ENCODE peak calls at places on chromosome 10, in nine cellular contexts. Z is MM.1S, M is pancreas, E is RWPE2, N is mammary epithelial cell, Q is lower lobe of right lung, L is osteoblast, W is fibroblast of lung, H is stomach. G is an unnamed sample. For H3K4me1, the result is how much of the 10 kb centered on the place peaks cover.

GRCh38 chr10:2972216-2972615 is 95.1 kb upstream of the PFKP start:
- DNase-seq in M (no peak), Z (no peak), N (no peak), W (no peak), H (no peak), E (no peak), Q (no peak), L (no peak), G (no peak)

GRCh38 chr10:87861566-87861952 is 1.8 kb downstream of the KLLN start:
- DNase-seq in N (peak), W (peak), M (peak), H (peak), L (peak), Q (peak), Z (peak), E (peak), G (peak)

GRCh38 chr10:98676895-98677294 is 230.2 kb upstream of the HPS1 start:
- DNase-seq in Z (no peak), H (no peak), L (no peak), E (no peak), Q (no peak), N (no peak), M (no peak), W (no peak), G (no peak)

GRCh38 chr10:4766449-4766848 is 59.6 kb upstream of the AKR1E2 start:
- DNase-seq in H (no peak), W (peak), E (no peak), M (no peak), L (no peak), N (peak), Q (no peak), Z (no peak), G (no peak)

GRCh38 chr10:17386616-17387075 is 67.7 kb downstream of the ST8SIA6 start:
- DNase-seq in N (no peak), L (peak), Z (no peak), Q (no peak), E (no peak), M (no peak), H (no peak), W (peak), G (no peak)

GRCh38 chr10:112689327-112689726 is 242.3 kb downstream of the VTI1A start:
- DNase-seq in N (peak), Z (no peak), Q (no peak), W (peak), M (no peak), H (no peak), E (no peak), L (no peak), G (peak)

GRCh38 chr10:15453921-15454320 is 82.8 kb upstream of the FAM171A1 start:
- DNase-seq in E (no peak), N (no peak), Q (no peak), L (no peak), H (no peak), Z (no peak), W (no peak), M (no peak), G (no peak)

GRCh38 chr10:76284351-76284750 is 852.9 kb downstream of the LRMDA start:
- DNase-seq in Z (no peak), W (no peak), L (no peak), Q (no peak), H (no peak), E (no peak), M (no peak), N (no peak), G (no peak)

GRCh38 chr10:21518629-21519321 is 6.7 kb downstream of the SKIDA1 start:
- DNase-seq in Z (no peak), W (peak), H (no peak), L (peak), M (no peak), E (no peak), N (peak), Q (peak), G (no peak)

GRCh38 chr10:69088471-69088769 is 517 bp downstream of the SRGN start:
- DNase-seq in H (no peak), N (no peak), W (no peak), E (no peak), M (no peak), L (no peak), Z (peak), Q (no peak), G (no peak)

GRCh38 chr10:71372882-71373495 is 23.7 kb upstream of the CDH23 start:
- DNase-seq in Z (peak), N (no peak), W (no peak), M (no peak), L (no peak), Q (no peak), E (no peak), H (no peak), G (no peak)

DNA sequence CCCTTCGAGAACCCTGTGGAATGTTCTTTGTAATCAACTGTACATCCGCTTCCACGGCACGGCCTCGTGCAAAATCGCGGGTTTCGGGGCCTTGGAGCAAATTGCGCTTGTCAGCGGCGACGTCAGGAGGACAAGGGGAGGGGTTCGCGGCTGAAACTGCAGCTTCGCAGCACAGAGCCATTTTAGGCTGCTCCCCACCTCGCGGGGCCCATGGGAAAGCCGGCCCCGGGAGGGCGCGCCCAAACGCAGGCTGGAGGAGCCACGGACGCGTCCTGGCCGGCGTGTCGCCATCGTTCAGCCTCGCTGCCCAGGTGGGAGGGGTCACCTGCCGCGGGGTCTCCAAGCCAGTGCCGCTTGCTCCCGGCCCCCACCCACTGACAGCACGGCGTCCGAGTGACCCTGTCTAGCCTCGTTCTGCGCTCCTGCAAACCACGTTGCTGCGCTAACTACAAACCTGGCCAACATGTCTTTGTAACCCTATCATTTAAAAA is 2.8 kb downstream of the SFMBT2 start:
- DNase-seq in N (no peak), Q (peak), M (peak), H (no peak), W (peak), Z (no peak), L (no peak), E (no peak), G (no peak)
- TF ChIP-seq CTCF in N (no peak), Q (no peak), M (no peak), H (no peak), W (no peak), Z (no peak), L (no peak), E (no peak), G (no peak)

DNA sequence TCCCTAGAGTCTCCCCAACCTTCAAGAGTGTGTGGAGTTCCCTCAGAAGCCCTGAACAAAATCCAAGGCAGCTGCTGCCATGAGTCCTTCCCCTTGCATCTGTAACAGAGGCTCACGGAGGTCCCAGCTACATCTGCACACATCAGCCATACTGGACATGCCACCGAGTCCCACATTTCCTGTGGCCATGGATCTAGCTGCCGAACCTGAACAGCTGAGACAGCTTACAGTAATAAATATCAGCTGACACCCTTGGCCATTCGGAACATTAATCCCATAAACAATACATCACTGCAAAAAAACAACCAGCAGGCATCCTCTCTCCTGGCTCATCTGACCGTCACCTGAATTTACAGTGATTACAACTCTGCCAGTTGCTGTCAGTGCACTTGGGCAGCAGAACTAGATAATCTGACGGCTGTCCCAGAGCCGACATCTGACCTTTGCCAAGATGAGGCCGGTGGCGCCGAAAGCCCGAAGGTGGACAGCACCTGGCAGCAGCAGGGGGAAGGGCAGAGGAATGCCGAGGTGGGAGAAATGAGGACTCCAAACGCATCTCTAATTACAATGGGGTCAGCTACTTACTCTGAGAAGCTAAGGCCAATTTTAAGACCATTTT is 33.6 kb downstream of the TRIM8 start:
- DNase-seq in E (peak), Z (no peak), N (no peak), L (no peak), W (no peak), H (no peak), Q (no peak), M (no peak), G (no peak)
- H3K4me1 ChIP-seq in E (under half), Z (under half), N (under half), L (under half), W (under half), H (half or more), Q (half or more), M (under half), G (under half)

GRCh38 chr10:131626274-131626673 is 274.5 kb upstream of the PPP2R2D start:
- DNase-seq in H (no peak), E (no peak), L (no peak), W (no peak), M (no peak), N (no peak), Z (no peak), Q (no peak), G (no peak)

GRCh38 chr10:131629026-131629425 is 271.8 kb upstream of the PPP2R2D start:
- DNase-seq in W (no peak), E (no peak), M (no peak), L (no peak), H (no peak), N (no peak), Z (no peak), Q (no peak), G (no peak)

GRCh38 chr10:131636116-131636515 is 264.7 kb upstream of the PPP2R2D start:
- DNase-seq in H (no peak), W (no peak), Q (no peak), L (no peak), E (no peak), N (no peak), M (no peak), Z (no peak), G (no peak)

GRCh38 chr10:131631619-131632018 is 269.2 kb upstream of the PPP2R2D start:
- DNase-seq in W (no peak), N (no peak), M (no peak), Q (no peak), Z (no peak), L (no peak), H (no peak), E (no peak), G (no peak)

GRCh38 chr10:131630772-131631258 is 270.0 kb upstream of the PPP2R2D start:
- DNase-seq in N (no peak), H (no peak), Q (no peak), M (no peak), E (no peak), L (no peak), Z (no peak), W (no peak), G (no peak)
- H3K4me3 ChIP-seq in N (no peak), H (no peak), Q (no peak), M (no peak), E (no peak), L (no peak), Z (no peak), W (no peak), G (no peak)

GRCh38 chr10:80200687-80201086 is 4.7 kb downstream of the ANXA11 start:
- DNase-seq in H (no peak), L (no peak), E (no peak), M (no peak), Q (no peak), N (no peak), Z (no peak), W (no peak), G (no peak)

GRCh38 chr10:80201592-80202256 is 3.6 kb downstream of the ANXA11 start:
- DNase-seq in H (peak), W (no peak), Z (no peak), M (no peak), N (no peak), E (no peak), Q (peak), L (no peak), G (no peak)

GRCh38 chr10:80200259-80200658 is 5.1 kb downstream of the ANXA11 start:
- DNase-seq in Z (no peak), W (no peak), E (no peak), L (no peak), Q (no peak), M (no peak), H (no peak), N (no peak), G (no peak)

GRCh38 chr10:80197972-80198591 is 7.3 kb downstream of the ANXA11 start:
- DNase-seq in M (no peak), H (peak), E (no peak), Z (no peak), W (no peak), N (no peak), Q (peak), L (no peak), G (no peak)

DNA sequence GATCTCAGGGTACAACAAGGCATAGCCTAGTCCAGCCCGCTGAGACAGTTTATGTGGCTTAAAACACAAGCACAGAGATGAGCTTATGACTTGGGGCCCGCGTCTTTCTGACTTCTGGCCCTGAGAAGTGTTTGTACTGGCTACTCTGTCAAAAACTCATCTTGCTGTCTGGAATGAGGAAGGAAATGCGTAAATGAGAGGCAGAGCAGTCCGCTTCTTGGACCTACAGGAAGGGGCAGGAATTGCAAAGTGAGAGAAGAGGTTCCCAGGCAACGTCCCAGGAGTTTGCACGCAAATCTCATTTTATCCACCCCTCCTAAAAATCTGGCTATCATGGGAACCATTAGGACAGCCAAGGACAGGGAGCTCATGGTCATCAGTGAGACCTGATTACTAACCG is 5.5 kb downstream of the ANXA11 start:
- DNase-seq in Z (no peak), N (no peak), H (peak), M (no peak), L (peak), E (no peak), W (peak), Q (no peak), G (peak)
- TF ChIP-seq CTCF in Z (no peak), N (no peak), H (peak), M (no peak), L (peak), E (no peak), W (no peak), Q (peak), G (peak)

DNA sequence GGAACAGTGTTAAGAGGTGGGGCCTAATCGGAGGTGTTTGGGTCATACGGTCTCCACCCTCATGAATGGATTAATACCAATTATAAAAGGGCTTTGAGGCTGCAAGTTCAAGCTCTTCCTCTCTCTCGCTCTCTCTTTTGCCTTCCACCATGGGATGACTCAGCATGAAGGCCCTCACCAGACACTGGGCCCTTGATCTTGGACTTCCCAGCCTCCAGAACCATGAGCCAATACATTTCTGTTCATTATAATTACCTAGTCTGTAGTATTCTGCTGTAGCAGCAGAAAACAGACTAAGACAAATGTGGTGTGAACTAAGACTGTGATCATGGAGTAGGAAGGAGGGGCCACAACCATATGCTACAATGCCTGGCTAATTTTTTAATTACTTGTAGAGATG is 7.7 kb downstream of the AIFM2 start:
- DNase-seq in L (no peak), N (no peak), E (no peak), Q (no peak), W (no peak), Z (no peak), M (no peak), H (no peak), G (no peak)
- H3K4me1 ChIP-seq in L (under half), N (under half), E (under half), Q (under half), W (under half), Z (under half), M (under half), H (under half), G (under half)